ENCODE peak calls at places on chromosomes 11 and 22, in nine cellular contexts. P is aorta; W is activated T-helper 1 cell treated with anti-CD3 and anti-CD28 coated beads, Interleukin-12 subunit alpha, Interleukin-12 subunit beta, Interleukin-2, Interleukin-4 antibody, amounts not matched to agents 30 ng/mL and 10 ng/mL and 1 ng/mL, durations not matched to agents 14 hours and 24 hours and 36 hours; M is PC-3; I is germinal center; Y is GM13977; S is NCI-H1417; J is occipital lobe; T is stimulated activated naive CD8-positive, alpha-beta T cell treated with anti-CD3 and anti-CD28 coated beads, Interleukin-15, amount 100 ng/mL, for 72 hours. N is an unnamed sample.

GRCh38 chr11:73201249-73201648 is 16.8 kb upstream of the P2RY2 start:
- DNase-seq in P (peak; percentile 41), W (no peak), M (no peak), I (no peak), Y (no peak), S (peak; percentile 4), J (no peak), T (no peak), N (no peak)

GRCh38 chr11:47672283-47672730 is 29.9 kb upstream of the MTCH2 start:
- DNase-seq in P (no peak), W (no peak), M (peak; percentile 24), I (no peak), Y (no peak), S (no peak), J (no peak), T (no peak), N (no peak)

GRCh38 chr11:81005595-81005994 is 1564.8 kb upstream of the TENM4 start:
- DNase-seq in P (no peak), W (no peak), M (peak; percentile 90), I (no peak), Y (peak; percentile 1), S (no peak), J (no peak), T (no peak), N (no peak)

GRCh38 chr11:134276396-134277175 is 407 bp downstream of the GLB1L3 start:
- DNase-seq in P (no peak), W (no peak), M (no peak), I (no peak), Y (no peak), S (no peak), J (no peak), T (peak; percentile 29), N (no peak)

GRCh38 chr11:65884716-65885092 is 3.6 kb downstream of the FIBP start:
- DNase-seq in P (peak; percentile 83), W (peak; percentile 77), M (peak; percentile 89), I (peak; percentile 87), Y (peak; percentile 87), S (peak; percentile 60), J (peak; percentile 55), T (peak; percentile 81), N (peak; percentile 85)

GRCh38 chr11:61602775-61603569 is 22.1 kb upstream of the SYT7 start:
- DNase-seq in P (peak; percentile 81), W (no peak), M (peak; percentile 80), I (no peak), Y (no peak), S (no peak), J (peak; percentile 82), T (no peak), N (no peak)

GRCh38 chr22:32413715-32414114 is 1.7 kb upstream of the RTCB start:
- DNase-seq in P (no peak), W (no peak), M (peak; percentile 33), I (peak; percentile 5), Y (peak; percentile 49), S (no peak), J (no peak), T (no peak), N (no peak)

GRCh38 chr22:29004647-29005371 is 56.8 kb downstream of the C22orf31 start:
- DNase-seq in P (peak; percentile 60), W (no peak), M (no peak), I (no peak), Y (no peak), S (peak; percentile 57), J (peak; percentile 21), T (no peak), N (no peak)

GRCh38 chr22:24106385-24107381 is 74.6 kb upstream of the SUSD2 start:
- DNase-seq in P (peak; percentile 46), W (peak; percentile 5), M (no peak), I (peak; percentile 22), Y (peak; percentile 44), S (no peak), J (no peak), T (peak; percentile 24), N (peak; percentile 37)

GRCh38 chr11:9330387-9331384 is 16.3 kb upstream of the TMEM41B start:
- DNase-seq in P (no peak), W (no peak), M (peak; percentile 90), I (no peak), Y (no peak), S (no peak), J (no peak), T (no peak), N (no peak)

GRCh38 chr11:131682373-131683015 is 312.1 kb downstream of the NTM start:
- DNase-seq in P (no peak), W (no peak), M (no peak), I (no peak), Y (no peak), S (no peak), J (no peak), T (no peak), N (no peak)

N was measured in naive B cell.